ENCODE peak calls at places on chromosomes 16 and 17, in ten cellular contexts. Y is prostate gland; Q is CD8-positive, alpha-beta T cell; Z is hypothalamus; G is foreskin melanocyte; F is H9; B is RPMI8226; X is NCI-H1092; D is SHP77; K is lower lobe of right lung. M is an unnamed sample.

GRCh38 chr17:29577778-29578211 is 9.3 kb downstream of the TP53I13 start:
- DNase-seq in F (no peak), Q (no peak), X (no peak), D (no peak), G (no peak), Y (no peak), Z (no peak), B (no peak), K (peak; percentile 41), M (no peak)

GRCh38 chr16:1678500-1679098 is 520 bp downstream of the JPT2 start:
- DNase-seq in Q (peak; percentile 42), Z (no peak), F (no peak), B (peak; percentile 57), G (peak; percentile 29), Y (peak; percentile 65), D (peak; percentile 19), K (peak; percentile 62), X (no peak), M (no peak)

GRCh38 chr17:34567665-34568064 is 11.7 kb upstream of the TMEM132E start:
- DNase-seq in D (no peak), G (no peak), Z (no peak), F (no peak), X (no peak), B (no peak), Q (no peak), K (no peak), Y (no peak), M (no peak)

GRCh38 chr16:63461248-63461841 is 1425.1 kb upstream of the CDH8 start:
- DNase-seq in G (peak; percentile 42), Q (no peak), Y (peak; percentile 7), F (peak; percentile 28), Z (no peak), K (no peak), D (peak; percentile 50), X (peak; percentile 5), B (peak; percentile 61), M (no peak)

GRCh38 chr17:74163836-74164235 is 39.6 kb upstream of the RPL38 start:
- DNase-seq in X (no peak), B (no peak), Q (no peak), Y (no peak), D (no peak), G (no peak), F (no peak), K (no peak), Z (no peak), M (no peak)

GRCh38 chr16:6690741-6691140 is 641.9 kb upstream of the RBFOX1 start:
- DNase-seq in Y (no peak), F (no peak), Z (no peak), B (no peak), Q (no peak), K (no peak), X (no peak), G (no peak), D (no peak), M (no peak)

GRCh38 chr16:65909310-65910050 is 457.0 kb upstream of the CDH5 start:
- DNase-seq in G (no peak), Y (no peak), K (no peak), D (no peak), Z (no peak), X (peak; percentile 6), Q (no peak), B (peak; percentile 25), F (no peak), M (no peak)

GRCh38 chr16:59543641-59544040 is 809.5 kb upstream of the GOT2 start:
- DNase-seq in Z (no peak), B (no peak), K (no peak), F (no peak), G (no peak), D (no peak), X (no peak), Y (no peak), Q (no peak), M (no peak)

GRCh38 chr17:48444531-48445247 is 14.7 kb upstream of the SKAP1 start:
- DNase-seq in G (no peak), Z (no peak), Q (peak; percentile 50), D (no peak), X (no peak), B (no peak), Y (no peak), K (no peak), F (no peak), M (no peak)

GRCh38 chr16:17499223-17499902 is 28.6 kb upstream of the XYLT1 start:
- DNase-seq in G (no peak), X (no peak), F (no peak), Y (no peak), B (no peak), D (no peak), Q (no peak), K (no peak), Z (no peak), M (no peak)

GRCh38 chr17:10790491-10791401 is 13.2 kb downstream of the TMEM238L start:
- DNase-seq in Z (no peak), G (no peak), F (no peak), K (no peak), B (no peak), Y (peak; percentile 42), Q (no peak), X (no peak), D (peak; percentile 20), M (no peak)

GRCh38 chr16:11105038-11105903 is 150.7 kb downstream of the SOCS1 start:
- DNase-seq in Q (no peak), D (no peak), G (peak; percentile 56), K (no peak), B (no peak), F (no peak), Z (no peak), X (no peak), Y (peak; percentile 9), M (no peak)

GRCh38 chr16:84404936-84405640 is 36.8 kb downstream of the ATP2C2 start:
- DNase-seq in D (no peak), G (no peak), X (no peak), Z (no peak), Q (no peak), Y (no peak), F (no peak), B (no peak), K (no peak), M (no peak)

GRCh38 chr16:30096105-30096861 is at the start of gene YPEL3:
- DNase-seq in Y (peak; percentile 94), D (peak; percentile 85), X (peak; percentile 68), Z (peak; percentile 45), G (peak; percentile 69), Q (peak; percentile 89), K (peak; percentile 96), F (peak; percentile 95), B (peak; percentile 97), M (peak; percentile 33)

GRCh38 chr17:38560503-38561318 is 45.0 kb downstream of the SRCIN1 start:
- DNase-seq in G (no peak), X (no peak), B (no peak), F (peak; percentile 68), Q (no peak), Y (no peak), K (no peak), Z (no peak), D (no peak), M (no peak)

GRCh38 chr17:73017653-73018052 is 74.8 kb downstream of the SLC39A11 start:
- DNase-seq in Z (no peak), F (no peak), X (no peak), Q (no peak), K (no peak), D (no peak), Y (no peak), G (no peak), B (no peak), M (no peak)

GRCh38 chr16:86584071-86584685 is 5.8 kb downstream of the FOXL1 start:
- DNase-seq in B (no peak), Z (no peak), Y (no peak), K (no peak), X (no peak), G (no peak), F (no peak), Q (no peak), D (no peak), M (no peak)

GRCh38 chr16:22677024-22677830 is 136.7 kb upstream of the HS3ST2 start:
- DNase-seq in Z (no peak), F (peak; percentile 20), G (no peak), B (no peak), X (no peak), D (no peak), Y (no peak), Q (no peak), K (no peak), M (no peak)

GRCh38 chr16:89615596-89616090 is 2.2 kb downstream of the DPEP1 start:
- DNase-seq in B (no peak), F (peak; percentile 71), D (peak; percentile 27), Z (no peak), K (no peak), Q (no peak), Y (no peak), X (no peak), G (no peak), M (no peak)

GRCh38 chr16:11515540-11516430 is 70.9 kb downstream of the LITAF start:
- DNase-seq in Q (no peak), K (no peak), G (no peak), X (no peak), B (no peak), Z (no peak), D (no peak), F (no peak), Y (no peak), M (no peak)

GRCh38 chr17:50687200-50688066 is 20.3 kb downstream of the ANKRD40 start:
- DNase-seq in K (no peak), Z (no peak), F (peak; percentile 76), G (no peak), Y (no peak), X (no peak), D (peak; percentile 17), B (no peak), Q (no peak), M (no peak)